ENCODE peak calls at places on chromosomes 3 and 15, in six cellular contexts. W is brain microvascular endothelial cell, E is lower lobe of right lung, Q is tibial artery, M is astrocyte, C is heart left ventricle. T is an unnamed sample.

GRCh38 chr3:115624029-115624645 is 827 bp downstream of the GAP43 start:
- DNase-seq in E (no peak), W (no peak), C (no peak), M (no peak), Q (no peak), T (no peak)

GRCh38 chr3:35616346-35616745 is 23.0 kb upstream of the ARPP21 start:
- DNase-seq in E (no peak), C (no peak), M (no peak), Q (no peak), W (no peak), T (no peak)

GRCh38 chr3:156120528-156121251 is at the start of gene KCNAB1:
- DNase-seq in E (no peak), C (no peak), M (no peak), Q (no peak), W (no peak), T (no peak)

GRCh38 chr15:67835349-67836133 is 4.3 kb downstream of the RNU6-1 start:
- DNase-seq in Q (peak), C (no peak), E (no peak), M (no peak), W (no peak), T (no peak)

GRCh38 chr3:175378348-175378747 is 519.2 kb downstream of the NAALADL2 start:
- DNase-seq in E (no peak), C (no peak), W (no peak), M (no peak), Q (no peak), T (no peak)

GRCh38 chr15:60299452-60300047 is 98.2 kb downstream of the ANXA2 start:
- DNase-seq in E (no peak), C (peak), M (peak), W (no peak), Q (no peak), T (peak)

GRCh38 chr15:68559342-68560310 is 19.2 kb upstream of the CORO2B start:
- DNase-seq in M (peak), C (peak), Q (peak), W (peak), E (peak), T (peak)

GRCh38 chr3:167650459-167650858 is 3.3 kb downstream of the WDR49 start:
- DNase-seq in Q (no peak), W (no peak), M (no peak), E (no peak), C (no peak), T (no peak)

GRCh38 chr15:52287114-52287513 is 8.5 kb downstream of the MYO5C start:
- DNase-seq in C (no peak), M (no peak), Q (no peak), E (no peak), W (no peak), T (peak)

GRCh38 chr3:4410174-4410573 is 56.9 kb downstream of the SUMF1 start:
- DNase-seq in W (no peak), M (no peak), C (no peak), E (no peak), Q (no peak), T (peak)

GRCh38 chr3:197186887-197187588 is 111.4 kb downstream of the DLG1 start:
- DNase-seq in Q (no peak), M (peak), W (peak), E (no peak), C (no peak), T (peak)

GRCh38 chr15:41866263-41866703 is 27.6 kb downstream of the SPTBN5 start:
- DNase-seq in C (no peak), Q (no peak), W (no peak), M (no peak), E (no peak), T (no peak)

GRCh38 chr3:56930706-56931105 is 129.0 kb upstream of the ARHGEF3 start:
- DNase-seq in M (peak), Q (no peak), W (no peak), E (no peak), C (no peak), T (peak)

GRCh38 chr3:43243590-43244587 is 42.5 kb upstream of the SNRK start:
- DNase-seq in M (no peak), W (no peak), Q (no peak), C (no peak), E (no peak), T (no peak)

GRCh38 chr3:83868909-83869567 is 1089.8 kb upstream of the CADM2 start:
- DNase-seq in W (no peak), Q (no peak), M (no peak), C (no peak), E (no peak), T (no peak)

GRCh38 chr15:88498991-88499390 is 31.5 kb downstream of the MRPS11 start:
- DNase-seq in W (no peak), M (no peak), Q (no peak), C (no peak), E (no peak), T (no peak)

GRCh38 chr3:120148187-120148954 is 54.1 kb upstream of the GSK3B start:
- DNase-seq in W (no peak), C (no peak), M (no peak), E (no peak), Q (no peak), T (no peak)

GRCh38 chr3:9754678-9755077 is 4.9 kb downstream of the OGG1 start:
- DNase-seq in E (no peak), W (no peak), Q (no peak), C (no peak), M (no peak), T (no peak)

GRCh38 chr15:72168131-72168825 is 29.3 kb downstream of the GRAMD2A start:
- DNase-seq in W (peak), E (no peak), Q (no peak), C (peak), M (peak), T (peak)

GRCh38 chr15:98958918-98959639 is 48.5 kb downstream of the PGPEP1L start:
- DNase-seq in M (no peak), W (no peak), Q (no peak), C (no peak), E (no peak), T (no peak)

GRCh38 chr15:65862682-65863081 is 6.6 kb upstream of the RAB11A start:
- DNase-seq in Q (no peak), M (peak), W (peak), E (no peak), C (peak), T (no peak)

GRCh38 chr15:66630801-66631351 is 65.1 kb upstream of the LCTL start:
- DNase-seq in M (no peak), W (no peak), Q (no peak), C (no peak), E (no peak), T (no peak)

GRCh38 chr15:64288999-64289398 is 67.0 kb downstream of the CSNK1G1 start:
- DNase-seq in Q (no peak), M (peak), E (peak), W (no peak), C (no peak), T (no peak)

GRCh38 chr15:39597751-39598185 is 16.9 kb downstream of the THBS1 start:
- DNase-seq in Q (no peak), C (no peak), W (no peak), E (no peak), M (no peak), T (no peak)

GRCh38 chr15:52102468-52102867 is 10.1 kb downstream of the BCL2L10 start:
- DNase-seq in M (peak), Q (no peak), W (peak), E (no peak), C (no peak), T (no peak)

GRCh38 chr15:83356516-83357399 is 72.3 kb upstream of the BNC1 start:
- DNase-seq in E (no peak), W (no peak), Q (no peak), C (no peak), M (peak), T (no peak)

GRCh38 chr3:80355144-80355543 is 587.3 kb upstream of the ROBO1 start:
- DNase-seq in C (no peak), W (no peak), E (no peak), Q (no peak), M (peak), T (no peak)

GRCh38 chr15:52103217-52104207 is 9.1 kb downstream of the BCL2L10 start:
- DNase-seq in M (peak), Q (no peak), C (peak), W (peak), E (no peak), T (peak)

GRCh38 chr3:27533718-27534578 is 49.8 kb upstream of the SLC4A7 start:
- DNase-seq in E (no peak), C (peak), W (peak), M (peak), Q (peak), T (peak)

GRCh38 chr3:356947-357346 is 160.4 kb downstream of the CHL1 start:
- DNase-seq in Q (no peak), M (peak), C (no peak), E (no peak), W (no peak), T (no peak)

GRCh38 chr3:172213765-172214358 is 174.5 kb downstream of the FNDC3B start:
- DNase-seq in C (no peak), M (no peak), W (no peak), E (no peak), Q (no peak), T (no peak)

GRCh38 chr3:58495101-58495500 is 3.2 kb downstream of the KCTD6 start:
- DNase-seq in E (no peak), M (peak), Q (no peak), C (no peak), W (no peak), T (no peak)

GRCh38 chr3:4978259-4978965 is 825 bp upstream of the BHLHE40 start:
- DNase-seq in M (peak), E (peak), Q (peak), W (peak), C (peak), T (peak)

GRCh38 chr3:121152573-121152972 is 244.6 kb downstream of the STXBP5L start:
- DNase-seq in Q (no peak), W (no peak), M (peak), E (no peak), C (no peak), T (peak)

GRCh38 chr3:48186993-48187578 is 1.1 kb downstream of the CDC25A start:
- DNase-seq in W (peak), Q (no peak), C (no peak), E (no peak), M (no peak), T (no peak)
- H3K27ac ChIP-seq in W (peak), Q (no peak), C (no peak), E (no peak), M (peak), T (peak)

GRCh38 chr3:53230041-53230621 is 25.7 kb downstream of the TKT start:
- DNase-seq in M (no peak), C (peak), E (peak), W (no peak), Q (no peak), T (no peak)
- TF ChIP-seq CTCF in M (no peak), C (no peak), E (no peak), W (peak), Q (no peak), T (no peak)

GRCh38 chr3:196141052-196141865 is 59.4 kb upstream of the TFRC start:
- DNase-seq in E (peak), M (no peak), Q (no peak), W (no peak), C (no peak), T (no peak)

GRCh38 chr3:196144383-196145105 is 62.7 kb upstream of the TFRC start:
- DNase-seq in W (peak), M (peak), Q (no peak), E (no peak), C (no peak), T (no peak)

GRCh38 chr3:196141866-196142673 is 60.2 kb upstream of the TFRC start:
- DNase-seq in Q (no peak), M (no peak), E (peak), C (no peak), W (no peak), T (peak)

GRCh38 chr3:196143708-196144382 is 62.0 kb upstream of the TFRC start:
- DNase-seq in W (no peak), Q (no peak), E (no peak), C (no peak), M (no peak), T (no peak)

GRCh38 chr3:196142674-196142988 is 60.7 kb upstream of the TFRC start:
- DNase-seq in E (no peak), C (no peak), M (no peak), Q (no peak), W (no peak), T (peak)
- H3K27ac ChIP-seq in E (peak), C (no peak), M (no peak), Q (no peak), W (no peak), T (peak)

GRCh38 chr3:53046171-53047170 is 598 bp upstream of the SFMBT1 start:
- DNase-seq in C (peak), M (no peak), W (peak), E (peak), Q (peak), T (peak)
- TF ChIP-seq CTCF in C (no peak), M (no peak), W (peak), E (peak), Q (peak), T (peak)

DNA sequence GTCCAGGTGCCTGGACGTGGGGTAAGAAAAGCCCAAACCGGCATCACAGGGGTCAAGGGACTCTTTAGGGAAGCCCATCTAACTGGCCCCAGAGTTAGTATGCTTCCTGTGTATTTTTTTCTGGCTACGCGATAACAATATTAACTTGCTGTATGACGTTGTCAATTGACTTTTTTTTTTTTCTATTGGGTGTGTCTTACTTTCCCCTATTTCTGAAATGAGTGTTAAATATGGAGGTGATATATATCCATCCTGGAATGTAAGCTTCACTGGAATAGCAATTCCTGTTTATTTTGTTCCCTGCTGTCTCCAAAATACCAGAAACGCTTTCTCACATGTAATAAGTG is 598 bp upstream of the GMNC start:
- DNase-seq in M (peak), E (no peak), W (no peak), Q (no peak), C (no peak), T (no peak)
- H3K27ac ChIP-seq in M (no peak), E (peak), W (no peak), Q (peak), C (peak), T (no peak)

GRCh38 chr3:188037965-188038581 is 115.9 kb upstream of the LPP start:
- DNase-seq in M (peak), W (no peak), E (no peak), Q (no peak), C (no peak), T (no peak)

GRCh38 chr3:188034989-188035388 is 119.0 kb upstream of the LPP start:
- DNase-seq in C (no peak), Q (no peak), M (no peak), E (no peak), W (no peak), T (no peak)

GRCh38 chr3:188041193-188041592 is 112.8 kb upstream of the LPP start:
- DNase-seq in W (no peak), Q (no peak), C (no peak), E (no peak), M (no peak), T (no peak)

GRCh38 chr3:188036375-188036985 is 117.5 kb upstream of the LPP start:
- DNase-seq in W (no peak), E (no peak), Q (no peak), M (no peak), C (no peak), T (no peak)

GRCh38 chr3:188037116-188037718 is 116.7 kb upstream of the LPP start:
- DNase-seq in W (no peak), C (peak), Q (no peak), E (no peak), M (peak), T (no peak)
- TF ChIP-seq CTCF in W (peak), C (peak), Q (peak), E (peak), M (peak), T (no peak)

DNA sequence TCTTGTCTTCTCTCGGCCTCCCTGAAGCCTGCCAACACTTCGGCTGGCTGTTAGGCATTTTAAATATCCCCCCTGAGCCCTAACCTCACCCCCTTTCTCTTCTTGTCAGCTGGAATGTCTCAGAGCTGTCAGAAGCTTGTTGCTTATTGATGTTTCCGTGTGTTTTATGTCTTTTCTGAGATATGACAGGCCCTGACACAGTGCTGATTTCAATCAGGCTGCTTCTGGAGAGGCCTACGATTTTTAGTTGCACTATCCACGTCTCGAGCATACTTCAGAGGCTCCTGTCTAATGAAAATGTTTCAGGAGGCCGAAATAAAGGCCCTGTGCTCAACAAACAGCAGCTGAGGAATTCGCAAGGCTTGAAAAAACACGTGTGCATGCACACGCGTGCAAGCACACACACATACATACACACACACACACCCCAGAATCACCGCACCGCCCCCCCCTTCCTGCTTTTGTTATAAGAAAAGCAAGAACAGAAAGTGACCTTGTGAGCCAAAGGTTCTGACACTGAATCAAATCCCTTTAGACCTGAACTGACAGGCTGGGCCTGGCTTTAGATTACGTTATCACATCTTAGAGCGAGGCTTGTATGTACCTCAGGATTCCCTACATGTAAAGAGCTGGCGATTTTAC is 296.6 kb downstream of the NR2F2 start:
- DNase-seq in C (peak), E (peak), M (no peak), Q (no peak), W (no peak), T (no peak)
- H3K27ac ChIP-seq in C (no peak), E (no peak), M (no peak), Q (no peak), W (no peak), T (no peak)

GRCh38 chr15:76905013-76905839 is at the start of gene SCAPER:
- DNase-seq in W (peak), M (peak), C (peak), E (peak), Q (peak), T (peak)
- TF ChIP-seq CTCF in W (no peak), M (no peak), C (no peak), E (peak), Q (peak), T (no peak)